ENCODE peak calls at places on chromosomes 1 and 21, in ten cellular contexts. R is CD4-positive, alpha-beta T cell; G is fibroblast of mammary gland; Y is endothelial cell; W is AG04449; K is foreskin keratinocyte; O is heart right ventricle; Z is dorsolateral prefrontal cortex; S is fibroblast of pulmonary artery; P is glutamatergic neuron. J is an unnamed sample.

GRCh38 chr1:28604962-28605361 is 12.9 kb downstream of the RAB42 start:
- DNase-seq in R (no peak), G (no peak), Y (no peak), W (no peak), K (no peak), O (no peak), Z (no peak), S (no peak), P (no peak), J (no peak)

GRCh38 chr1:175481126-175482071 is 262.0 kb downstream of the TNR start:
- DNase-seq in R (no peak), G (peak), Y (peak), W (no peak), K (peak), O (no peak), Z (no peak), S (peak), P (no peak), J (no peak)

GRCh38 chr1:84214115-84214956 is 70.3 kb downstream of the PRKACB start:
- DNase-seq in R (no peak), G (no peak), Y (no peak), W (no peak), K (no peak), O (no peak), Z (no peak), S (no peak), P (no peak), J (no peak)

GRCh38 chr1:8633741-8634493 is 183.5 kb downstream of the RERE start:
- DNase-seq in R (no peak), G (no peak), Y (no peak), W (no peak), K (no peak), O (no peak), Z (no peak), S (no peak), P (no peak), J (no peak)

GRCh38 chr1:31647106-31647505 is 2.4 kb upstream of the PEF1 start:
- DNase-seq in R (no peak), G (no peak), Y (no peak), W (peak), K (no peak), O (no peak), Z (no peak), S (peak), P (no peak), J (no peak)

GRCh38 chr1:111214884-111215283 is 12.6 kb upstream of the CHI3L2 start:
- DNase-seq in R (peak), G (no peak), Y (no peak), W (no peak), K (no peak), O (no peak), Z (no peak), S (no peak), P (no peak), J (peak)

GRCh38 chr1:7899741-7900140 is 40.9 kb downstream of the TNFRSF9 start:
- DNase-seq in R (no peak), G (peak), Y (no peak), W (no peak), K (peak), O (no peak), Z (no peak), S (peak), P (no peak), J (no peak)

GRCh38 chr1:97827887-97828286 is 92.9 kb downstream of the DPYD start:
- DNase-seq in R (no peak), G (no peak), Y (no peak), W (no peak), K (no peak), O (no peak), Z (no peak), S (no peak), P (no peak), J (peak)

GRCh38 chr1:9655127-9655723 is 3.7 kb downstream of the PIK3CD start:
- DNase-seq in R (peak), G (no peak), Y (no peak), W (no peak), K (no peak), O (no peak), Z (no peak), S (no peak), P (no peak), J (peak)

GRCh38 chr1:3245344-3245743 is 176.3 kb downstream of the PRDM16 start:
- DNase-seq in R (no peak), G (no peak), Y (no peak), W (no peak), K (no peak), O (no peak), Z (no peak), S (no peak), P (no peak), J (no peak)

GRCh38 chr1:204076891-204077290 is 4.0 kb downstream of the SOX13 start:
- DNase-seq in R (no peak), G (no peak), Y (no peak), W (no peak), K (no peak), O (no peak), Z (no peak), S (no peak), P (no peak), J (no peak)

GRCh38 chr1:17588048-17588781 is 48.7 kb downstream of the ARHGEF10L start:
- DNase-seq in R (no peak), G (peak), Y (no peak), W (no peak), K (no peak), O (peak), Z (no peak), S (peak), P (peak), J (no peak)

GRCh38 chr1:63821650-63822049 is 47.8 kb downstream of the ROR1 start:
- DNase-seq in R (no peak), G (peak), Y (no peak), W (no peak), K (peak), O (no peak), Z (no peak), S (peak), P (no peak), J (no peak)

GRCh38 chr21:33266050-33266783 is at the start of gene IL10RB:
- DNase-seq in R (peak), G (peak), Y (peak), W (no peak), K (peak), O (peak), Z (no peak), S (peak), P (peak), J (peak)

GRCh38 chr1:169426174-169426716 is 1.0 kb downstream of the CCDC181 start:
- DNase-seq in R (no peak), G (no peak), Y (no peak), W (no peak), K (no peak), O (no peak), Z (no peak), S (no peak), P (no peak), J (no peak)

GRCh38 chr1:55262822-55263221 is 47.7 kb upstream of the USP24 start:
- DNase-seq in R (no peak), G (peak), Y (no peak), W (no peak), K (peak), O (no peak), Z (no peak), S (peak), P (no peak), J (no peak)

GRCh38 chr21:44528634-44528995 is 11.4 kb downstream of the KRTAP10-1 start:
- DNase-seq in R (no peak), G (no peak), Y (no peak), W (no peak), K (no peak), O (no peak), Z (no peak), S (no peak), P (peak), J (no peak)

GRCh38 chr1:150813028-150813707 is 5.1 kb upstream of the CTSK start:
- DNase-seq in R (no peak), G (peak), Y (peak), W (no peak), K (peak), O (peak), Z (no peak), S (peak), P (peak), J (peak)

GRCh38 chr1:96557336-96557735 is 164.2 kb upstream of the PTBP2 start:
- DNase-seq in R (no peak), G (peak), Y (no peak), W (no peak), K (no peak), O (no peak), Z (no peak), S (peak), P (no peak), J (no peak)

GRCh38 chr1:44862829-44863406 is 19.9 kb upstream of the PTCH2 start:
- DNase-seq in R (no peak), G (peak), Y (no peak), W (no peak), K (peak), O (no peak), Z (no peak), S (peak), P (no peak), J (no peak)

GRCh38 chr21:36554411-36555157 is 74.7 kb upstream of the CLDN14 start:
- DNase-seq in R (no peak), G (no peak), Y (no peak), W (no peak), K (no peak), O (no peak), Z (no peak), S (no peak), P (no peak), J (no peak)

GRCh38 chr1:98112631-98113030 is 191.8 kb upstream of the DPYD start:
- DNase-seq in R (no peak), G (peak), Y (no peak), W (no peak), K (no peak), O (no peak), Z (no peak), S (no peak), P (no peak), J (no peak)

GRCh38 chr1:106746448-106747085 is 309.9 kb upstream of the PRMT6 start:
- DNase-seq in R (no peak), G (no peak), Y (no peak), W (no peak), K (no peak), O (no peak), Z (no peak), S (no peak), P (no peak), J (no peak)

GRCh38 chr1:199948587-199949280 is 78.8 kb upstream of the NR5A2 start:
- DNase-seq in R (no peak), G (peak), Y (no peak), W (no peak), K (peak), O (no peak), Z (no peak), S (peak), P (no peak), J (peak)

GRCh38 chr1:54227091-54227602 is 27.2 kb downstream of the MRPL37 start:
- DNase-seq in R (no peak), G (peak), Y (no peak), W (no peak), K (peak), O (no peak), Z (no peak), S (peak), P (no peak), J (no peak)

GRCh38 chr1:42164551-42165420 is at the start of gene GUCA2A:
- DNase-seq in R (no peak), G (no peak), Y (no peak), W (no peak), K (no peak), O (no peak), Z (no peak), S (no peak), P (no peak), J (no peak)

GRCh38 chr1:45008516-45008915 is 2.6 kb downstream of the HECTD3 start:
- DNase-seq in R (no peak), G (no peak), Y (no peak), W (no peak), K (no peak), O (no peak), Z (no peak), S (no peak), P (no peak), J (no peak)

GRCh38 chr1:9842781-9843575 is 19.2 kb upstream of the CLSTN1 start:
- DNase-seq in R (no peak), G (no peak), Y (no peak), W (no peak), K (peak), O (no peak), Z (peak), S (peak), P (no peak), J (no peak)

GRCh38 chr1:34418166-34418565 is 241.5 kb downstream of the C1orf94 start:
- DNase-seq in R (no peak), G (no peak), Y (no peak), W (no peak), K (no peak), O (no peak), Z (no peak), S (no peak), P (no peak), J (no peak)

GRCh38 chr1:18978706-18979105 is 22.2 kb upstream of the IFFO2 start:
- DNase-seq in R (no peak), G (no peak), Y (no peak), W (no peak), K (no peak), O (peak), Z (no peak), S (no peak), P (no peak), J (no peak)

GRCh38 chr1:71047635-71048607 is at the start of gene PTGER3:
- DNase-seq in R (peak), G (no peak), Y (peak), W (no peak), K (no peak), O (peak), Z (no peak), S (no peak), P (peak), J (peak)

GRCh38 chr1:165508291-165508690 is 35.5 kb upstream of the LRRC52 start:
- DNase-seq in R (no peak), G (no peak), Y (no peak), W (no peak), K (no peak), O (no peak), Z (no peak), S (no peak), P (no peak), J (no peak)

GRCh38 chr1:89394851-89395250 is 31.0 kb downstream of the GBP6 start:
- DNase-seq in R (no peak), G (no peak), Y (no peak), W (no peak), K (no peak), O (no peak), Z (no peak), S (no peak), P (no peak), J (no peak)

GRCh38 chr1:56060901-56061300 is 518.5 kb downstream of the PLPP3 start:
- DNase-seq in R (no peak), G (peak), Y (no peak), W (peak), K (no peak), O (no peak), Z (no peak), S (no peak), P (no peak), J (no peak)

GRCh38 chr1:39354572-39354971 is 136.9 kb upstream of the BMP8A start:
- DNase-seq in R (no peak), G (no peak), Y (no peak), W (no peak), K (no peak), O (no peak), Z (no peak), S (no peak), P (no peak), J (no peak)

GRCh38 chr1:53729536-53730485 is 9.2 kb downstream of the GLIS1 start:
- DNase-seq in R (no peak), G (no peak), Y (no peak), W (no peak), K (no peak), O (no peak), Z (no peak), S (no peak), P (no peak), J (no peak)

GRCh38 chr1:20153000-20153418 is 13.9 kb downstream of the PLA2G2F start:
- DNase-seq in R (no peak), G (no peak), Y (peak), W (no peak), K (no peak), O (peak), Z (no peak), S (no peak), P (peak), J (no peak)

GRCh38 chr21:32329331-32329730 is 30.7 kb downstream of the MRAP start:
- DNase-seq in R (no peak), G (peak), Y (no peak), W (no peak), K (no peak), O (no peak), Z (no peak), S (peak), P (no peak), J (no peak)

GRCh38 chr1:185373813-185374524 is 56.9 kb upstream of the IVNS1ABP start:
- DNase-seq in R (no peak), G (peak), Y (no peak), W (no peak), K (peak), O (no peak), Z (no peak), S (peak), P (no peak), J (no peak)

GRCh38 chr1:50419192-50419906 is 3.9 kb downstream of the DMRTA2 start:
- DNase-seq in R (no peak), G (no peak), Y (peak), W (no peak), K (no peak), O (no peak), Z (no peak), S (no peak), P (peak), J (no peak)
- TF ChIP-seq CTCF in R (no peak), G (no peak), Y (peak), W (peak), K (no peak), O (no peak), Z (no peak), S (no peak), P (peak), J (no peak)

DNA sequence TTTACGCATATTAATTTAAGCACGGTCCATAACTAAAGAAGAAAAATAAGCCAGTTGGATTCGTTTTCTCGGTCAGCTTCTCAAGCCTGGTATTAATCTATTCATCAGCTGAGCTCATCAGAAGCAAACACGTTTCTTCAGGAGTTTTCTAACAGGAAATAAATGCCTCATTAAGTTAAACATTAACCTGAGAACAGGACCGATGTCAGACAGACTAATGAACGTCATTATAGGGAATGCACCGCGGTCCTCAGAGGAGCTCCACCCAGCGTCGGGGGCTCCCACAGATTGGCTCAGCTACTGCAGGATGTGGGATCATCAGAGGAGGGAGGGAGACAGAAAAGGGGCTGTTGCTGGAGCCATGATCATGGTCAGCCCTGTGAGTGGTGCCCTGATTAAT is 615.3 kb downstream of the PTPRU start:
- DNase-seq in R (no peak), G (no peak), Y (no peak), W (no peak), K (no peak), O (no peak), Z (no peak), S (no peak), P (no peak), J (no peak)
- TF ChIP-seq CTCF in R (no peak), G (no peak), Y (no peak), W (no peak), K (no peak), O (no peak), Z (no peak), S (no peak), P (no peak), J (no peak)

DNA sequence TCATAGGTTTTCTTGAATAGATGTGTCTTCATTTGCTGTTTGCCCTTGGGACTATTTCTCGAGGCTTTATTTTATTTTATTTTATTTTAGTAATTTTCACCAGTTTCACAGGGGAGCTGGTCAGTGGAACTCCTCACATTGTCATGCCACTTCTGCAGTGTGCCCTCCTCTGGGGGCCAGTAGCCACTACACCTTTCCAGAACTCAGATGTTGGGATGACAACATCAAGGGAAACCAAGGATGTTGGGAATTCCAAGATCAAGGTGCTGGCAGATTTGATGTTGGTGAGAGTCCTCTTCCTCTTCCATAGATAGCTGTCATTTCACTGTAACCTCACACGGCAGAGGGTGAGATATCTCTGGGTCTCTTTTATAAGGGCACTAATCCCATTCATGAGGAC is 35.5 kb downstream of the SLC26A9 start:
- DNase-seq in R (no peak), G (peak), Y (peak), W (no peak), K (peak), O (no peak), Z (no peak), S (peak), P (no peak), J (no peak)
- TF ChIP-seq CTCF in R (peak), G (peak), Y (peak), W (peak), K (peak), O (peak), Z (no peak), S (peak), P (peak), J (no peak)

DNA sequence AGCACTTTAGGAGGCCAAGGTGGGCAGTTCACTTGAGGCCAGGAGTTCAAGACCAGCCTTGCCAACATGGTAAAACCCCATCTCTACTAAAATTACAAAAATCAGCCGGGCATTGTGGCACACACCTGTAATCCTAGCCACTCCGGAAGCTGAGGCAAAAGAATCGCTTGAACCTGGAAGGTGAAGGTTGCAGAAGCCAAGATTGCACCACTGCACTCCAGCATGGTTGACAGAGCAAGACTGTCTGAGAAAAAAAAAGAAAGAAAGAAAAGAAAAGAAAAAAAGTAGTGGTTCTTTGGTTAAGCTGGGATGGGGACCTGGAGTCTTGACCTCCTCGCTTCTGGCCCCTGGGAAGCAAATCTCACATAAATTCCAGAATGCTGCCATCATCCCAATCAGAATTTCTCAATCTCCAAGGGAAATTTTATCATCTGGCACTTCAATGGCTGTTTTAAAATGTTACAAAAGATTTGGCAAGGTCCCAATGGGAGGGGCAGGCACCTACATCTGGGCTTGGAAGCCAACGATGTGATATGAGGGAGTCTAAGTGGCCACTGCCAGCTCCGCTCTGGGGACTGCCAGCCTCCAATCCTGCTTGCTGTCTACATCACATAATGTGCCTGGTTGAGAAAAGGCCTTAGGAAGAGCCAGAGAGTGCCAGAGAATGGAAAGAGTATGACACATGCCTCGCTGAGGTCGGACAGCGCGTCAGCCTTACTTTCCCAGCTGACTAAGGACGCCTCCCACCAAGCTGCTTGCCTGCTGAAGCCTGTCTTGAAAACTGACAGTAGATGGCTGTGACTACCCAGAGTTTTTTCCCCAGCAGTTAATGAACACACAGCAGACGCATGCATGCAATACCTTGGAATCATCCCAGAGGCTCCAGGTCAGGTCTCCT is 42.1 kb upstream of the SRP9 start:
- DNase-seq in R (no peak), G (peak), Y (no peak), W (peak), K (peak), O (peak), Z (no peak), S (peak), P (no peak), J (no peak)
- TF ChIP-seq CTCF in R (no peak), G (peak), Y (no peak), W (no peak), K (peak), O (no peak), Z (no peak), S (no peak), P (no peak), J (no peak)

J was measured in activated CD8-positive, alpha-beta T cell treated with anti-CD3 and anti-CD28 coated beads for 36 hours.